ENCODE peak calls at places on chromosome 12, in eight cellular contexts. One of them, this sample, is unnamed.

GRCh38 chr12:75658826-75659823 is 147.7 kb upstream of the KRR1 start:
- DNase-seq in tibial artery: no peak
- DNase-seq in kidney: no peak
- DNase-seq in stomach: no peak
- DNase-seq in ovary: no peak
- DNase-seq in pancreas: no peak
- DNase-seq in upper lobe of left lung: no peak
- DNase-seq in heart right ventricle: no peak
- DNase-seq in this sample: no peak

GRCh38 chr12:57389033-57389432 is 41.8 kb downstream of the R3HDM2 start:
- DNase-seq in tibial artery: no peak
- DNase-seq in upper lobe of left lung: no peak
- DNase-seq in stomach: no peak
- DNase-seq in heart right ventricle: no peak
- DNase-seq in pancreas: no peak
- DNase-seq in ovary: no peak
- DNase-seq in kidney: no peak
- DNase-seq in this sample: no peak

GRCh38 chr12:130375888-130376287 is 38.2 kb downstream of the PIWIL1 start:
- DNase-seq in tibial artery: no peak
- DNase-seq in ovary: no peak
- DNase-seq in kidney: no peak
- DNase-seq in pancreas: no peak
- DNase-seq in upper lobe of left lung: no peak
- DNase-seq in heart right ventricle: no peak
- DNase-seq in stomach: no peak
- DNase-seq in this sample: no peak

GRCh38 chr12:42180990-42181611 is 36.4 kb upstream of the GXYLT1 start:
- DNase-seq in ovary: no peak
- DNase-seq in stomach: no peak
- DNase-seq in heart right ventricle: no peak
- DNase-seq in pancreas: no peak
- DNase-seq in upper lobe of left lung: no peak
- DNase-seq in tibial artery: no peak
- DNase-seq in kidney: no peak
- DNase-seq in this sample: no peak

GRCh38 chr12:51082561-51083139 is 746 bp downstream of the CSRNP2 start:
- DNase-seq in upper lobe of left lung: no peak
- DNase-seq in tibial artery: no peak
- DNase-seq in ovary: no peak
- DNase-seq in kidney: no peak
- DNase-seq in heart right ventricle: peak; percentile 16
- DNase-seq in stomach: no peak
- DNase-seq in pancreas: peak; percentile 25
- DNase-seq in this sample: no peak

GRCh38 chr12:29317556-29318363 is 63.2 kb downstream of the ERGIC2 start:
- DNase-seq in pancreas: no peak
- DNase-seq in heart right ventricle: peak; percentile 65
- DNase-seq in upper lobe of left lung: no peak
- DNase-seq in stomach: peak; percentile 38
- DNase-seq in tibial artery: no peak
- DNase-seq in kidney: no peak
- DNase-seq in ovary: no peak
- DNase-seq in this sample: peak; percentile 38

GRCh38 chr12:57487055-57487596 is 742 bp upstream of the MARS1 start:
- DNase-seq in heart right ventricle: no peak
- DNase-seq in stomach: no peak
- DNase-seq in ovary: no peak
- DNase-seq in tibial artery: no peak
- DNase-seq in kidney: no peak
- DNase-seq in upper lobe of left lung: no peak
- DNase-seq in pancreas: no peak
- DNase-seq in this sample: no peak

GRCh38 chr12:132094269-132094891 is 49.7 kb downstream of the DDX51 start:
- DNase-seq in upper lobe of left lung: no peak
- DNase-seq in kidney: no peak
- DNase-seq in ovary: no peak
- DNase-seq in stomach: no peak
- DNase-seq in heart right ventricle: no peak
- DNase-seq in tibial artery: no peak
- DNase-seq in pancreas: no peak
- DNase-seq in this sample: no peak

GRCh38 chr12:56082382-56082781 is 2.4 kb downstream of the ERBB3 start:
- DNase-seq in heart right ventricle: no peak
- DNase-seq in pancreas: no peak
- DNase-seq in kidney: no peak
- DNase-seq in upper lobe of left lung: no peak
- DNase-seq in ovary: no peak
- DNase-seq in stomach: no peak
- DNase-seq in tibial artery: no peak
- DNase-seq in this sample: no peak

GRCh38 chr12:25320123-25321006 is 69.6 kb upstream of the KRAS start:
- DNase-seq in kidney: no peak
- DNase-seq in heart right ventricle: no peak
- DNase-seq in upper lobe of left lung: no peak
- DNase-seq in tibial artery: no peak
- DNase-seq in stomach: no peak
- DNase-seq in pancreas: no peak
- DNase-seq in ovary: no peak
- DNase-seq in this sample: no peak

GRCh38 chr12:121783771-121784170 is 9.7 kb downstream of the RHOF start:
- DNase-seq in tibial artery: no peak
- DNase-seq in pancreas: no peak
- DNase-seq in kidney: no peak
- DNase-seq in heart right ventricle: no peak
- DNase-seq in stomach: no peak
- DNase-seq in upper lobe of left lung: no peak
- DNase-seq in ovary: no peak
- DNase-seq in this sample: no peak

GRCh38 chr12:121860257-121860656 is 1.6 kb upstream of the HPD start:
- DNase-seq in upper lobe of left lung: no peak
- DNase-seq in stomach: no peak
- DNase-seq in heart right ventricle: no peak
- DNase-seq in kidney: no peak
- DNase-seq in pancreas: no peak
- DNase-seq in ovary: no peak
- DNase-seq in tibial artery: no peak
- DNase-seq in this sample: no peak

GRCh38 chr12:107169200-107169599 is 75.9 kb upstream of the CRY1 start:
- DNase-seq in upper lobe of left lung: peak; percentile 6
- DNase-seq in heart right ventricle: no peak
- DNase-seq in pancreas: no peak
- DNase-seq in kidney: no peak
- DNase-seq in ovary: no peak
- DNase-seq in tibial artery: no peak
- DNase-seq in stomach: no peak
- DNase-seq in this sample: no peak

GRCh38 chr12:107165581-107165980 is 72.2 kb upstream of the CRY1 start:
- DNase-seq in heart right ventricle: no peak
- DNase-seq in upper lobe of left lung: no peak
- DNase-seq in ovary: no peak
- DNase-seq in tibial artery: no peak
- DNase-seq in stomach: no peak
- DNase-seq in pancreas: no peak
- DNase-seq in kidney: no peak
- DNase-seq in this sample: no peak

GRCh38 chr12:107167756-107168155 is 74.4 kb upstream of the CRY1 start:
- DNase-seq in stomach: no peak
- DNase-seq in kidney: no peak
- DNase-seq in tibial artery: no peak
- DNase-seq in ovary: no peak
- DNase-seq in heart right ventricle: no peak
- DNase-seq in pancreas: no peak
- DNase-seq in upper lobe of left lung: no peak
- DNase-seq in this sample: no peak

GRCh38 chr12:107163413-107163812 is 70.1 kb upstream of the CRY1 start:
- DNase-seq in ovary: no peak
- DNase-seq in stomach: no peak
- DNase-seq in heart right ventricle: no peak
- DNase-seq in upper lobe of left lung: no peak
- DNase-seq in kidney: no peak
- DNase-seq in pancreas: no peak
- DNase-seq in tibial artery: no peak
- DNase-seq in this sample: no peak

DNA sequence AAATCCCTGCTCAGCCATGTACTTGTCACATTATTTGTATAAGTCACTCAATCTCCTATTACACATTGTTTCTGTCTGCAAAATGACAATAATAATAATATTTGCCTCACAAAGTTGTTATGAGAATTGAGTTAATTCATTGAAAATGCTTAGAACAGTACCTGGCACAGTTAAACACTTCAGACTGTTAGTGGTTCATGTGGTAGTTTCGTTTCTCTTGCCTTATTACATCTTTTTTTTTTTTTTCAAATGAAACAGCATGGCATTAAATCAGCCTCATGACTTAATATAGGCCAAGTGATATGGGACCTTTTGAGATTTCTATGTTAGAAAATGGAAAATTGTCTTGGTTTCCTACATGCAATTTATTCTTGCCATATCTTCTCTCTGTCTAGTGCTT is 71.0 kb upstream of the CRY1 start:
- DNase-seq in heart right ventricle: no peak
- DNase-seq in ovary: no peak
- DNase-seq in tibial artery: no peak
- DNase-seq in pancreas: no peak
- DNase-seq in kidney: no peak
- DNase-seq in stomach: no peak
- DNase-seq in upper lobe of left lung: no peak
- DNase-seq in this sample: no peak
- H3K4me1 ChIP-seq in heart right ventricle: no peaks in the 10 kb centered on the region
- H3K4me1 ChIP-seq in ovary: no peaks in the 10 kb centered on the region
- H3K4me1 ChIP-seq in tibial artery: no peaks in the 10 kb centered on the region
- H3K4me1 ChIP-seq in pancreas: no peaks in the 10 kb centered on the region
- H3K4me1 ChIP-seq in kidney: no peaks in the 10 kb centered on the region
- H3K4me1 ChIP-seq in stomach: no peaks in the 10 kb centered on the region
- H3K4me1 ChIP-seq in upper lobe of left lung: no peaks in the 10 kb centered on the region
- H3K4me1 ChIP-seq in this sample: no peaks in the 10 kb centered on the region

GRCh38 chr12:124946440-124946793 is 32.0 kb upstream of the UBC start:
- DNase-seq in pancreas: no peak
- DNase-seq in heart right ventricle: no peak
- DNase-seq in stomach: no peak
- DNase-seq in kidney: no peak
- DNase-seq in ovary: no peak
- DNase-seq in upper lobe of left lung: no peak
- DNase-seq in tibial artery: no peak
- DNase-seq in this sample: no peak
- H3K4me1 ChIP-seq in pancreas: no peaks in the 10 kb centered on the region
- H3K4me1 ChIP-seq in heart right ventricle: peaks cover 8% of the 10 kb centered on the region
- H3K4me1 ChIP-seq in stomach: no peaks in the 10 kb centered on the region
- H3K4me1 ChIP-seq in kidney: no peaks in the 10 kb centered on the region
- H3K4me1 ChIP-seq in ovary: no peaks in the 10 kb centered on the region
- H3K4me1 ChIP-seq in upper lobe of left lung: no peaks in the 10 kb centered on the region
- H3K4me1 ChIP-seq in tibial artery: no peaks in the 10 kb centered on the region
- H3K4me1 ChIP-seq in this sample: peaks cover 18% of the 10 kb centered on the region

GRCh38 chr12:123102781-123103503 is 47.9 kb downstream of the PITPNM2 start:
- DNase-seq in pancreas: no peak
- DNase-seq in tibial artery: no peak
- DNase-seq in ovary: no peak
- DNase-seq in kidney: no peak
- DNase-seq in upper lobe of left lung: no peak
- DNase-seq in heart right ventricle: no peak
- DNase-seq in stomach: no peak
- DNase-seq in this sample: no peak

GRCh38 chr12:123107926-123108681 is 42.8 kb downstream of the PITPNM2 start:
- DNase-seq in kidney: no peak
- DNase-seq in tibial artery: no peak
- DNase-seq in ovary: no peak
- DNase-seq in stomach: no peak
- DNase-seq in heart right ventricle: no peak
- DNase-seq in upper lobe of left lung: no peak
- DNase-seq in pancreas: no peak
- DNase-seq in this sample: peak; percentile 56

GRCh38 chr12:123106640-123107359 is 44.1 kb downstream of the PITPNM2 start:
- DNase-seq in pancreas: no peak
- DNase-seq in heart right ventricle: no peak
- DNase-seq in tibial artery: no peak
- DNase-seq in ovary: no peak
- DNase-seq in stomach: no peak
- DNase-seq in kidney: peak; percentile 83
- DNase-seq in upper lobe of left lung: no peak
- DNase-seq in this sample: peak; percentile 57

GRCh38 chr12:123104809-123105208 is 46.1 kb downstream of the PITPNM2 start:
- DNase-seq in kidney: no peak
- DNase-seq in stomach: no peak
- DNase-seq in pancreas: no peak
- DNase-seq in upper lobe of left lung: no peak
- DNase-seq in tibial artery: no peak
- DNase-seq in ovary: no peak
- DNase-seq in heart right ventricle: no peak
- DNase-seq in this sample: no peak

DNA sequence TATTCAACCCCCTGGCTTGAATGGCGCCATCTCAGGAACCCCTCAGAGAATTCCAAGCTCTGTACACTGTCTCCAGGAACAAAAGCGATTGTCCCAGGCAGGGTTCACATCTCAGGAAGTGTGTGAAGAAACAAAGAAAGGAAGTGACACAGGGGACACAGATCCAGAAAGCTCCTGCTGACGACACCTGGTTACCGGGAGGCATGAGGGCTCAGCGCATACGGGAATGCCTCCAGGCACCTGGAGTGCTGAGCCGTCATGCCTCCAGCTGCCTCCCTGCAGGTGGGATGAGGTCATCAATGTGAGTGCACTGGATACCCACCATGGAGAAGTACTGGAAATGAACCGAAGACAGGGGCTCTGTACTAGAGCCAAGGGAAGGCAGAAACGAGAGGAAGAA is 45.5 kb downstream of the PITPNM2 start:
- DNase-seq in upper lobe of left lung: no peak
- DNase-seq in ovary: no peak
- DNase-seq in pancreas: no peak
- DNase-seq in kidney: no peak
- DNase-seq in tibial artery: no peak
- DNase-seq in heart right ventricle: peak; percentile 60
- DNase-seq in stomach: no peak
- DNase-seq in this sample: no peak
- H3K4me1 ChIP-seq in upper lobe of left lung: peaks cover 58% of the 10 kb centered on the region
- H3K4me1 ChIP-seq in ovary: peaks cover 23% of the 10 kb centered on the region
- H3K4me1 ChIP-seq in pancreas: no peaks in the 10 kb centered on the region
- H3K4me1 ChIP-seq in kidney: no peaks in the 10 kb centered on the region
- H3K4me1 ChIP-seq in tibial artery: no peaks in the 10 kb centered on the region
- H3K4me1 ChIP-seq in heart right ventricle: peaks cover 66% of the 10 kb centered on the region
- H3K4me1 ChIP-seq in stomach: peaks cover 4% of the 10 kb centered on the region
- H3K4me1 ChIP-seq in this sample: peaks cover 97% of the 10 kb centered on the region

DNA sequence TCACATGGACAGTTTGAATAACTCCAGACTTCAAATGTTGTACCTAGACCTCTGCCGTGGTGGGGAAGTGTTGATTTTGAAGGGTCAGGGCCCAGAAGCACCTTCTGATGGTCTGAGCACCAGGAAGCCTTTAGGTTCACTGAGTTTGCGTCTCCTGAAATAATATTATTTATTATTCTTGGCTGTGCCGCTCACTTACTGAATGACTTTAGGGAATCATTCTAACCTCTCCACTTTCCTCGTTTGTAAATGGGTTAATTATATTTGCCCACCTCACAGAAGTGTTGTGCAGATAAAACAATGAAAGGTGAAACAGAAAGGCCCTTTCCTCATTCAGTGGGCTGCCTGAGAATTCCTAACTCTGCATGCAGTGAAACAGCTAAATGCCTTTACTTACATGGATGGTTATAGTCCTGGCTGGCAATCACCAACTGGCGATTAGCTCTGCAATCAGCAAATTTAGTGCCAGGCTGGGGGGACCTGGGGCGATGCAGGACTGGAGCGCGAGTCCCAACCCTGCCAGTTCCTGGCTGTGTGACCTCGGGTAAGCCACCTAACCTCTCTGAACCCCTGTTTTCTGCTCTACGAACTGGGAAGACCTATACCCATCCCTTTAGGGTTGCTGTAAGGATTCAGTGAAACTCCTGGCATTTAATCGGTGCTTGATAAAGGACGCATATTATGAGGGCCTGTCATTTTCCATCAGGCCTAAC is 57.5 kb downstream of the MAP1LC3B2 start:
- DNase-seq in ovary: no peak
- DNase-seq in pancreas: no peak
- DNase-seq in kidney: no peak
- DNase-seq in upper lobe of left lung: no peak
- DNase-seq in stomach: no peak
- DNase-seq in tibial artery: no peak
- DNase-seq in heart right ventricle: no peak
- DNase-seq in this sample: no peak
- H3K4me1 ChIP-seq in ovary: no peaks in the 10 kb centered on the region
- H3K4me1 ChIP-seq in pancreas: no peaks in the 10 kb centered on the region
- H3K4me1 ChIP-seq in kidney: no peaks in the 10 kb centered on the region
- H3K4me1 ChIP-seq in upper lobe of left lung: peaks cover 7% of the 10 kb centered on the region
- H3K4me1 ChIP-seq in stomach: no peaks in the 10 kb centered on the region
- H3K4me1 ChIP-seq in tibial artery: no peaks in the 10 kb centered on the region
- H3K4me1 ChIP-seq in heart right ventricle: peaks cover 6% of the 10 kb centered on the region
- H3K4me1 ChIP-seq in this sample: peaks cover 25% of the 10 kb centered on the region